ENCODE peak calls at places on chromosomes 16 and 17, in four cellular contexts. U is GM12891, S is tibial nerve, X is right lobe of liver. H is an unnamed sample.
A peak's percentile ranks its signal among the peaks of the same experiment; 100 is the strongest.

GRCh38 chr17:81018044-81018802 is 16.7 kb upstream of the BAIAP2 start:
- DNase-seq in X (peak; percentile 44), S (no peak), U (peak; percentile 29), H (no peak)

GRCh38 chr16:11909653-11910551 is 5.9 kb downstream of the GSPT1 start:
- DNase-seq in X (no peak), U (no peak), S (no peak), H (no peak)

GRCh38 chr16:8885674-8886592 is 3.8 kb downstream of the LITAFD start:
- DNase-seq in S (no peak), U (no peak), X (no peak), H (peak; percentile 66)

GRCh38 chr16:11669380-11670146 is 1.3 kb downstream of the SNN start:
- DNase-seq in X (peak; percentile 60), S (peak; percentile 43), U (no peak), H (no peak)

GRCh38 chr17:77963441-77963840 is 4.9 kb downstream of the TNRC6C start:
- DNase-seq in X (no peak), U (no peak), S (peak; percentile 68), H (peak; percentile 57)

GRCh38 chr16:75227361-75228142 is 8.8 kb downstream of the CTRB1 start:
- DNase-seq in S (no peak), X (no peak), U (no peak), H (no peak)

GRCh38 chr17:1684307-1685189 is at the start of gene PRPF8:
- DNase-seq in U (peak; percentile 99), S (peak; percentile 98), X (peak; percentile 98), H (peak; percentile 98)

GRCh38 chr17:81463506-81463905 is 49.1 kb downstream of the ACTG1 start:
- DNase-seq in X (no peak), U (no peak), S (no peak), H (no peak)

GRCh38 chr17:28395968-28396367 is 10.0 kb downstream of the SLC46A1 start:
- DNase-seq in X (no peak), S (no peak), U (no peak), H (no peak)

GRCh38 chr17:10126554-10127493 is 71.6 kb downstream of the GAS7 start:
- DNase-seq in X (no peak), U (no peak), S (no peak), H (no peak)

GRCh38 chr17:14780116-14780515 is 479.2 kb downstream of the HS3ST3B1 start:
- DNase-seq in X (no peak), U (no peak), S (no peak), H (no peak)

GRCh38 chr17:14396542-14396941 is 95.7 kb downstream of the HS3ST3B1 start:
- DNase-seq in U (no peak), S (no peak), X (no peak), H (no peak)

GRCh38 chr17:40750391-40750790 is 4.7 kb downstream of the KRT25 start:
- DNase-seq in S (no peak), X (no peak), U (no peak), H (no peak)

GRCh38 chr17:73749337-73749807 is 105.1 kb upstream of the SDK2 start:
- DNase-seq in S (no peak), X (no peak), U (no peak), H (no peak)

GRCh38 chr17:44932526-44933097 is 15.0 kb downstream of the KIF18B start:
- DNase-seq in S (no peak), U (no peak), X (no peak), H (no peak)

GRCh38 chr17:64281962-64282752 is 19.1 kb upstream of the TEX2 start:
- DNase-seq in S (peak; percentile 60), X (peak; percentile 61), U (peak; percentile 47), H (peak; percentile 54)

GRCh38 chr17:75950850-75951554 is 10.2 kb upstream of the FBF1 start:
- DNase-seq in S (no peak), X (no peak), U (no peak), H (no peak)

GRCh38 chr16:87274808-87275207 is 42.4 kb downstream of the C16orf95 start:
- DNase-seq in S (no peak), U (no peak), X (no peak), H (no peak)

GRCh38 chr17:71505200-71505599 is 615.6 kb upstream of the SOX9 start:
- DNase-seq in X (no peak), U (no peak), S (no peak), H (no peak)

GRCh38 chr17:1730345-1731193 is 6.1 kb downstream of the WDR81 start:
- DNase-seq in S (peak; percentile 96), U (no peak), X (no peak), H (peak; percentile 92)

GRCh38 chr16:1900452-1900774 is 17.8 kb downstream of the HS3ST6 start:
- DNase-seq in U (no peak), X (no peak), S (no peak), H (no peak)

GRCh38 chr17:51259574-51260236 is at the start of gene MBTD1:
- DNase-seq in S (peak; percentile 95), U (peak; percentile 93), X (peak; percentile 96), H (peak; percentile 97)

GRCh38 chr16:57482845-57483545 is 3.3 kb downstream of the DOK4 start:
- DNase-seq in X (peak; percentile 42), S (no peak), U (no peak), H (no peak)
- TF ChIP-seq POLR2A in X (no peak), S (no peak), U (no peak), H (no peak)

GRCh38 chr16:58025351-58026138 is at the start of gene MMP15:
- DNase-seq in U (peak; percentile 79), X (peak; percentile 98), S (no peak), H (peak; percentile 76)
- TF ChIP-seq POLR2A in U (no peak), X (peak; percentile 95), S (no peak), H (no peak)

GRCh38 chr16:81035398-81035974 is at the start of gene ATMIN:
- DNase-seq in S (peak; percentile 74), X (peak; percentile 90), U (peak; percentile 95), H (peak; percentile 93)
- TF ChIP-seq POLR2A in S (no peak), X (no peak), U (no peak), H (peak; percentile 84)

DNA sequence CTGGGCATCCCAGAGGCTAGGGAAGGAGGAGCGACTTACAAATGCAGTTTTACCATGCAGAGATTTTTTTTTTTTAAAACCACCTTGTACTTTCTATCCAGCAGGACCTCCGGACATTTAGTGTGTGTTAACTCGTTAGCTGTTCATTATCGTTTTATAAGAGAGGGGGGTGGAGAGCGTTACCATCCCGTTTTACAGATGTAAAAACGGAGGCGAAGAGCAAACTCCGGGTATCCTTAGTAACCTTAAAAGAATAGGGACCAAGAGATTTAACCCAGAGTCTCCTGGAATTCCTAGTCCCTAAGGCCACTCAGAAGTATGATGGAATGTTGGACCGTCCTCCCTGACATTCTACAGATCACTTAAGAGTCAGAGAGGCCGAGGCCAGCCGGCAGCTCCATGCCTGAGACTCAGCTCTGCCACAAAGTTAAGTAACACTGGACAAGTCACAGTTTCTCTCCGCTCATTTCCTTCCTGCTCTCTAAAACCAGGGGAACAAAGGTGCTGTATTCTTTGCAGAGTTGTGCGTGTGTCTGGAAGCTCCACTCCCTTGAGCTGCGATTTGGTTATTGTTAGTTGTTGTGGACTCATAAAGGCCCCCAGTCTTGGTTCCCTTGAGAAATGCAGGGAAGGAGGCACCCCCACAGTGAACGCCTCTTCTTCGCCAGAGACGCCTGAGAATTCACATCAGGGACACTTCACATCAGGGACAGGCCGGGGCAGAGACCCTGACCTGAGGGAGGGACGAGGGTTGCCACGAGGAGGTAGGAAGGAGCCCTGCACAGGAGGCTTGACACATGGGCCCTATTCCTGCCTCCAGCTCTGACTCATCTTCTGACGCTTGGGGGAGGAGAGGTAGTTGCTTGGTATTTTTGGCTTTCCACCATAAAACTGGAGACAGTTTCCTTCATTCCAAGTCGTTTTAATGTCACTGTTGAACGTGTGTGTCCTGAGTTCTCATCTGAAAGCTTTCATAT is 1.2 kb downstream of the DUSP14 start:
- DNase-seq in X (no peak), S (peak; percentile 41), U (no peak), H (peak; percentile 90)
- TF ChIP-seq POLR2A in X (peak; percentile 9), S (no peak), U (no peak), H (peak; percentile 51)

DNA sequence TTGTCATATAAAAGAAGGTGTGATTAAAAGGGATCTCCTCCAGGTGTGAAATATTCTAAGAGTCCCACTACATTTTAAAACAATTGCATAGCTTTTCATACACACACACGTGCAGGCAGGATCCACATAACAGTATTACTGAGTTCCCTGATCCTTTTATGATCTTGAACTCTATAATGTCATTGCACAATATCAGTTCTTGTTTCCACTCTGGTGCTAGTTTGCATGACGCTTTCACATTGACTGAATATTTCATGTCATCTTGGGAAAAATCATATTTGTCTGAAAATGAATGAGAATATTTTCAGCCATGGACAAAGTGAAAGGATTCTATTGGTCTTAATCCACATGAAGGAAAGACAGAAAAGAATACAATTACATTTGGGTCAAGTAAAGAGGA is 703.8 kb downstream of the CDH8 start:
- DNase-seq in X (no peak), S (no peak), U (no peak), H (no peak)
- TF ChIP-seq POLR2A in X (no peak), S (no peak), U (no peak), H (no peak)

DNA sequence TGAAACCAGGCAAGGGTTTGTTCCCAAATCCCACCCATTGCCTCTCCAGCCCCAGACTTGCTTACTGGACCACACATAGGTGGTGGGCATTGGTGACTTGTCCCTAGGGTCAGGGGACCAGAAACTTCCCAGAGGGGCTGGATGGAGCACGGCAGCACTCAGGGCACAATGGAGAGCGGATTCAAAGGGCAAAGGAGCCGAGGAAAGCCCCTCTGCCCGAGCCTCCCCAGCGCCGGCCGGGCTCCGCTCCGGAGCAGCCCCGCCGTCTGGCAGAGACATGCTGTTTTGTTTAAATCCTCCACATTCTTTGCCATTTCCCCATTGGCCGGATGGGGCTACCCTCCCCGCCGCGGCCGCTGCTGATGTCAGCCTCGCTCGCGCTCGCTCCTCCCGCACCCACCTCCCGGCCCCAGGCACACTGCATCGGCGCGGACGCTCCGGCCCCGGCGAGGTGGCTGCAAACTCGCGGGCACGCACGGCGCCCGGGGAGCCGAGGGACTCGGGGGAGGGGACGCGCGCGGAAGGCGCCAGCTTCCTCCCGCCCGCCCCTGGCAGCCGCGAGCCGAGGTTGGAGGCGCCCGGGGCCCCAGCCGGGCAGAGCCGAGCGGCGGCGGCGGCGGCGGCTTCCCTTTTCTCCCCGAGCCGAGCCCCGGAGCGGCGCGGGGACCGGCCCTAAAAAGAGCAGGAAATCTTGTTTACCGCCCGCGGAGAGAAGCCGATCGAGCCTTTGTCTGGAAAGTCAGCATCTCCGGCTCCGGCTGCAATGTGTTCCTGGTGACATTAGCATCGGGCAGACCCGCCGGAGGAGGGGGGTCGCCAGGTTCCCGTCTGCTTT is at the start of gene PITPNC1:
- DNase-seq in S (peak; percentile 68), U (peak; percentile 76), X (peak; percentile 93), H (peak; percentile 80)
- TF ChIP-seq POLR2A in S (peak; percentile 47), U (no peak), X (peak; percentile 95), H (peak; percentile 50)

H was measured in H54.